ENCODE peak calls at places on chromosomes 2 and 18, in five cellular contexts. K is A549, Y is ovary, U is esophagus muscularis mucosa, A is HepG2. Q is an unnamed sample.

GRCh38 chr2:176085861-176086771 is 2.4 kb upstream of the EVX2 start:
- DNase-seq in K (no peak), Y (no peak), U (no peak), A (peak; percentile 31), Q (peak; percentile 49)

GRCh38 chr2:17879137-17879912 is 858 bp downstream of the KCNS3 start:
- DNase-seq in K (peak; percentile 82), Y (no peak), U (no peak), A (no peak), Q (peak; percentile 87)

GRCh38 chr2:168903888-168904287 is 2.8 kb downstream of the G6PC2 start:
- DNase-seq in K (no peak), Y (no peak), U (no peak), A (no peak), Q (no peak)

GRCh38 chr2:156356006-156356764 is 23.7 kb upstream of the NR4A2 start:
- DNase-seq in K (no peak), Y (no peak), U (no peak), A (no peak), Q (no peak)

GRCh38 chr2:211867845-211868361 is 670.7 kb downstream of the ERBB4 start:
- DNase-seq in K (no peak), Y (no peak), U (no peak), A (no peak), Q (no peak)

GRCh38 chr2:47402555-47402804 is 476 bp upstream of the MSH2 start:
- DNase-seq in K (peak; percentile 18), Y (no peak), U (no peak), A (no peak), Q (no peak)

GRCh38 chr2:152525277-152525838 is 190.4 kb downstream of the FMNL2 start:
- DNase-seq in K (no peak), Y (no peak), U (no peak), A (peak; percentile 27), Q (peak; percentile 44)

GRCh38 chr2:189360861-189361260 is 80.4 kb upstream of the WDR75 start:
- DNase-seq in K (no peak), Y (no peak), U (no peak), A (peak; percentile 10), Q (no peak)

GRCh38 chr2:234989183-234989701 is 37.4 kb downstream of the SH3BP4 start:
- DNase-seq in K (no peak), Y (peak; percentile 71), U (no peak), A (no peak), Q (peak; percentile 93)

GRCh38 chr18:66867653-66868052 is 263.8 kb upstream of the CDH19 start:
- DNase-seq in K (no peak), Y (no peak), U (no peak), A (no peak), Q (no peak)

GRCh38 chr2:105760639-105761337 is 16.1 kb downstream of the NCK2 start:
- DNase-seq in K (no peak), Y (no peak), U (no peak), A (no peak), Q (no peak)

GRCh38 chr2:162037886-162038285 is 36.1 kb downstream of the DPP4 start:
- DNase-seq in K (no peak), Y (no peak), U (no peak), A (no peak), Q (no peak)

GRCh38 chr2:32947076-32947483 is 327 bp downstream of the LTBP1 start:
- DNase-seq in K (peak; percentile 44), Y (peak; percentile 34), U (peak; percentile 81), A (no peak), Q (peak; percentile 25)

GRCh38 chr2:111100765-111101162 is 19.9 kb upstream of the BCL2L11 start:
- DNase-seq in K (no peak), Y (no peak), U (no peak), A (no peak), Q (no peak)
- TF ChIP-seq EP300 in K (no peak), Y (no peak), U (no peak), A (no peak), Q (no peak)

DNA sequence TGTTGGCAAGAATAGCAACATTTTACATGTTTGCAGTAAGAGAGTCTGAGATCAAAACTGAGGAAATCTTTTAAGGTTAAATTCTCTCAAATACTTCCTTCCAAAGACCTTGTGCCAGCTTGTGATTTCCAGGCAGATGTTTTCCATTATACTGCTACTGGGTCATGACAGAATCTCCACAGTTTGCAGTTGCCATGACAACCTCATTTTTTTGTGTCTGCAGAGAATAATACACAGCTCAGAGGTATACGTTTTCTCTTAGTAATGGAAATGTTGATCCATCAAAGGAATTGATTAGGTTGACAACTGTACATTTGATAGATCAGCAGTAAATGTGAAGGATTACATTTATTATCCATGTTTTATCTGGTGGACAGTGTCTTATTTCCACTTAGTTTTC is 29.1 kb upstream of the CSRNP3 start:
- DNase-seq in K (no peak), Y (no peak), U (no peak), A (no peak), Q (no peak)
- TF ChIP-seq EP300 in K (no peak), Y (no peak), U (no peak), A (no peak), Q (no peak)

GRCh38 chr2:75587954-75588587 is 27.3 kb upstream of the EVA1A start:
- DNase-seq in K (no peak), Y (no peak), U (no peak), A (no peak), Q (no peak)
- TF ChIP-seq EP300 in K (no peak), Y (no peak), U (no peak), A (no peak), Q (no peak)

GRCh38 chr2:85905187-85905666 is 16.4 kb upstream of the ST3GAL5 start:
- DNase-seq in K (no peak), Y (no peak), U (no peak), A (no peak), Q (peak; percentile 20)
- TF ChIP-seq EP300 in K (no peak), Y (no peak), U (no peak), A (no peak), Q (no peak)

GRCh38 chr2:71122917-71123316 is 7.1 kb downstream of the MCEE start:
- DNase-seq in K (no peak), Y (no peak), U (no peak), A (no peak), Q (no peak)

GRCh38 chr2:71120195-71120594 is 9.8 kb downstream of the MCEE start:
- DNase-seq in K (no peak), Y (no peak), U (no peak), A (no peak), Q (no peak)

GRCh38 chr2:71113843-71114242 is 16.2 kb downstream of the MCEE start:
- DNase-seq in K (no peak), Y (no peak), U (no peak), A (no peak), Q (no peak)

GRCh38 chr2:71121479-71121878 is 8.6 kb downstream of the MCEE start:
- DNase-seq in K (no peak), Y (no peak), U (no peak), A (peak; percentile 78), Q (no peak)

DNA sequence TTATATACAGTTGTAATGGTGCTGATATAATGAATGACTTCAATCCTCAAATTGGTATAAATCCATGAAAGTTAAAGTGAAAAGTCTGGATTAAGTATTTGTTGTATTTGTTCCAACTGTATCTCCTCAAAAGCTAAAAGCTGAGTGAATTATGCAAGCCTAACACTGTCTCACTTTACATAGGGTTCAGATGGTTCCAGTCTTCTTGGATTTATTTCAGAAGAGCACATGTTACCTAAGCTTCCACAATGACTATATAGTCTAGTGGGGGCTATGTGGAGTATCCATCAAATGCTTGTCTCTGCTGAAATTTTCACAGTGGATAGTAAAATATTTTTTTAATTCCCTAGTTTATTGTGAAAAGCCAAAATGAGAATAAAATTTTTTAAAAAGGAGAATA is 13.0 kb downstream of the MCEE start:
- DNase-seq in K (no peak), Y (no peak), U (no peak), A (no peak), Q (no peak)
- TF ChIP-seq EP300 in K (no peak), Y (no peak), U (no peak), A (no peak), Q (no peak)

GRCh38 chr2:66434679-66435548 is at the start of gene MEIS1:
- DNase-seq in K (peak; percentile 93), Y (peak; percentile 90), U (peak; percentile 98), A (peak; percentile 91), Q (peak; percentile 80)
- TF ChIP-seq EP300 in K (no peak), Y (peak; percentile 43), U (no peak), A (peak; percentile 35), Q (no peak)

GRCh38 chr2:46086578-46087070 is 210.6 kb upstream of the EPAS1 start:
- DNase-seq in K (no peak), Y (no peak), U (no peak), A (no peak), Q (no peak)
- TF ChIP-seq EP300 in K (no peak), Y (no peak), U (no peak), A (no peak), Q (no peak)

DNA sequence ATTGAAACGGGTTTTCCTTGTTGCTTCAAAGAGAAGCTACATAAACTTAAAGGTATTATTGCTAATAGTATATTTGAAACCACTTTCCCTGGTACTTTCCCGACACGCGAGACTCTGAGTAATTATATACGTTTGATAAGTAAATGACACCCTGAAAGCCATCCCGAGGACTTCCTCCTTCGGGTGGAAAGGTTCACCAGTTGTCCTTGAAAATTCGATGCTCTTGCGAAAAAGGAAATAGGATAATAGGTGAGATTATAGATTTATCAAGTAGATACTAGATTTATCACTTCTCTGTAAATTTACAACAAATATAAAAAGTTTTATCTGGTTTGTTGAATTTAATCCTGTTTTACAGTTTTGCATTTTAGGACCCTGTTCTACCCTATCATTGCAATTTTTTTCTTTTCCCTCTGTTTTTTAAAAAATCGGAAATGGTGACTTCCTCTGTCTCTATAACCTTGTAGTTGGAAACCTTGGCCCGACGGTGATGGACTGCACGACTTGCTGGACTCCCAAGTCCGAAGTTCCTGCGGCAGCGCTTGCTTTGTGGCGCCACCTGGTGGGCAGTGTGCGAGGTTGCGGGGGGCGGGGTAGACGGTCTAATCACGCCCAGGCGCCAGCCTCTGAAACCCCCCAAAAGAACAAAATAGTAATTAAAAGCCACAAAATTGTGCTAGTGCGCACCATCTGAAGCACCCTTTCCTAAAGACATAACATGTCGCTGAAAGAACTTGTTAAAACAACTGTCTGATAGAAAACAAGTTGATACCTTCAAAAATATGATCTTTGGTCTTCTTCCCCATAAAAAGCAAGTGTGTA is 982 bp upstream of the DLX2 start:
- DNase-seq in K (peak; percentile 77), Y (peak; percentile 68), U (no peak), A (peak; percentile 83), Q (peak; percentile 83)
- TF ChIP-seq EP300 in K (no peak), Y (no peak), U (no peak), A (peak; percentile 36), Q (no peak)

DNA sequence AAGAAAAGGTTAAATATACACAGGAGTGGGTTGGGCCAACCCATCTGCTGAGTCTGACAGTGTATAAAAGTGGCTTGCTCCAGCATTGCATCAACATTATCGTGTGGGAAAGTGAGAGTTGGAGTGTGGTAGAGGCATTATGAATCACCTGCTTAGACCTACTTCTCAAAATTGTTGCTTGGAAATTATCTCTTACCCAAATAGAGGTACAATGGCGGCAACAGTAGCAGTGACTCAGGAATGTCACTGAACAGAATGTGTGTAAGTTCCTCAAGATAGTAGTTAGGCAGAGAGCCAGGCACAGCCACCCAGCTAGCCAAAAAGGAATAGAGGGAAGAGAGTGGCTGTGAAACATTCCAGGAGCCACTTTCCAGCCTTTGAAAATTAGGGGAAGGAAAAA is 616.0 kb downstream of the NUP35 start:
- DNase-seq in K (no peak), Y (no peak), U (no peak), A (no peak), Q (no peak)
- TF ChIP-seq EP300 in K (no peak), Y (no peak), U (no peak), A (no peak), Q (no peak)

GRCh38 chr2:100291152-100291970 is 30.9 kb downstream of the LONRF2 start:
- DNase-seq in K (peak; percentile 90), Y (peak; percentile 77), U (no peak), A (peak; percentile 72), Q (peak; percentile 13)
- TF ChIP-seq EP300 in K (peak; percentile 93), Y (no peak), U (no peak), A (no peak), Q (no peak)